ENCODE peak calls at places on chromosomes 16 and 17, in nine cellular contexts. S is glutamatergic neuron; K is GM04504; P is endodermal cell; O is midbrain; G is stimulated activated CD8-positive, alpha-beta memory T cell treated with anti-CD3 and anti-CD28 coated beads, Interleukin-4, amount 100 ng/mL, for 48 hours; E is T1000; N is NCI-H345; R is left colon. T is an unnamed sample.

GRCh38 chr17:75417054-75417453 is 11.6 kb upstream of the GRB2 start:
- DNase-seq in S (no peak), K (no peak), P (no peak), O (no peak), G (no peak), E (no peak), N (no peak), R (no peak), T (no peak)

GRCh38 chr17:57949649-57950048 is 5.6 kb downstream of the CUEDC1 start:
- DNase-seq in S (no peak), K (no peak), P (no peak), O (no peak), G (no peak), E (no peak), N (no peak), R (peak), T (no peak)

GRCh38 chr16:54586474-54587175 is 300.0 kb upstream of the IRX3 start:
- DNase-seq in S (no peak), K (no peak), P (no peak), O (no peak), G (no peak), E (no peak), N (no peak), R (no peak), T (no peak)

GRCh38 chr17:77768475-77768874 is 190.0 kb upstream of the TNRC6C start:
- DNase-seq in S (no peak), K (no peak), P (no peak), O (no peak), G (no peak), E (no peak), N (no peak), R (no peak), T (no peak)

GRCh38 chr17:83131268-83132011 is 52.0 kb downstream of the METRNL start:
- DNase-seq in S (no peak), K (no peak), P (peak), O (no peak), G (no peak), E (no peak), N (no peak), R (no peak), T (no peak)

GRCh38 chr16:75733305-75734141 is 7.2 kb upstream of the CPHXL start:
- DNase-seq in S (no peak), K (peak), P (no peak), O (peak), G (no peak), E (no peak), N (no peak), R (peak), T (no peak)

GRCh38 chr16:11435576-11435975 is 90.3 kb downstream of the RMI2 start:
- DNase-seq in S (no peak), K (no peak), P (no peak), O (no peak), G (no peak), E (no peak), N (no peak), R (no peak), T (no peak)

GRCh38 chr16:81585785-81586184 is 141.2 kb downstream of the CMIP start:
- DNase-seq in S (no peak), K (no peak), P (peak), O (no peak), G (no peak), E (no peak), N (no peak), R (no peak), T (no peak)

GRCh38 chr16:75254359-75254837 is 3.0 kb upstream of the BCAR1 start:
- DNase-seq in S (no peak), K (peak), P (peak), O (no peak), G (no peak), E (no peak), N (no peak), R (peak), T (peak)

GRCh38 chr16:84357191-84357651 is 11.1 kb upstream of the ATP2C2 start:
- DNase-seq in S (no peak), K (no peak), P (no peak), O (peak), G (peak), E (no peak), N (no peak), R (no peak), T (no peak)

GRCh38 chr16:4098496-4098895 is 17.7 kb downstream of the ADCY9 start:
- DNase-seq in S (no peak), K (no peak), P (no peak), O (no peak), G (no peak), E (no peak), N (no peak), R (no peak), T (no peak)